ENCODE peak calls at places on chromosomes 6 and 20, in eight cellular contexts. One of them, this sample, is unnamed.

GRCh38 chr6:131191590-131191989 is 56.3 kb downstream of the AKAP7 start:
- DNase-seq in hepatocyte: no peak
- DNase-seq in endothelial cell: no peak
- DNase-seq in H9: no peak
- DNase-seq in mucosa of descending colon: no peak
- DNase-seq in pancreas: no peak
- DNase-seq in endodermal cell: no peak
- DNase-seq in right lobe of liver: no peak
- DNase-seq in this sample: no peak

GRCh38 chr20:41170386-41171105 is 33.2 kb downstream of the PLCG1 start:
- DNase-seq in hepatocyte: no peak
- DNase-seq in endothelial cell: no peak
- DNase-seq in H9: no peak
- DNase-seq in mucosa of descending colon: no peak
- DNase-seq in pancreas: no peak
- DNase-seq in endodermal cell: peak
- DNase-seq in right lobe of liver: peak
- DNase-seq in this sample: no peak

GRCh38 chr6:6713660-6714446 is 125.3 kb downstream of the LY86 start:
- DNase-seq in hepatocyte: no peak
- DNase-seq in endothelial cell: no peak
- DNase-seq in H9: no peak
- DNase-seq in mucosa of descending colon: no peak
- DNase-seq in pancreas: no peak
- DNase-seq in endodermal cell: no peak
- DNase-seq in right lobe of liver: no peak
- DNase-seq in this sample: no peak

GRCh38 chr20:32589769-32590168 is 4.6 kb upstream of the NOL4L start:
- DNase-seq in hepatocyte: no peak
- DNase-seq in endothelial cell: no peak
- DNase-seq in H9: no peak
- DNase-seq in mucosa of descending colon: no peak
- DNase-seq in pancreas: no peak
- DNase-seq in endodermal cell: no peak
- DNase-seq in right lobe of liver: no peak
- DNase-seq in this sample: no peak

GRCh38 chr20:63387393-63387792 is 26.2 kb upstream of the CHRNA4 start:
- DNase-seq in hepatocyte: no peak
- DNase-seq in endothelial cell: no peak
- DNase-seq in H9: no peak
- DNase-seq in mucosa of descending colon: no peak
- DNase-seq in pancreas: no peak
- DNase-seq in endodermal cell: no peak
- DNase-seq in right lobe of liver: no peak
- DNase-seq in this sample: no peak

GRCh38 chr6:105744815-105745214 is 341.3 kb upstream of the PRDM1 start:
- DNase-seq in hepatocyte: no peak
- DNase-seq in endothelial cell: no peak
- DNase-seq in H9: no peak
- DNase-seq in mucosa of descending colon: no peak
- DNase-seq in pancreas: no peak
- DNase-seq in endodermal cell: no peak
- DNase-seq in right lobe of liver: no peak
- DNase-seq in this sample: no peak

GRCh38 chr6:157376706-157377230 is 4.2 kb upstream of the ZDHHC14 start:
- DNase-seq in hepatocyte: no peak
- DNase-seq in endothelial cell: no peak
- DNase-seq in H9: no peak
- DNase-seq in mucosa of descending colon: no peak
- DNase-seq in pancreas: no peak
- DNase-seq in endodermal cell: no peak
- DNase-seq in right lobe of liver: no peak
- DNase-seq in this sample: no peak

GRCh38 chr6:170344631-170345576 is 38.3 kb downstream of the FAM120B start:
- DNase-seq in hepatocyte: no peak
- DNase-seq in endothelial cell: peak
- DNase-seq in H9: no peak
- DNase-seq in mucosa of descending colon: no peak
- DNase-seq in pancreas: no peak
- DNase-seq in endodermal cell: peak
- DNase-seq in right lobe of liver: no peak
- DNase-seq in this sample: peak

GRCh38 chr20:58745391-58745790 is 52.8 kb downstream of the NPEPL1 start:
- DNase-seq in hepatocyte: no peak
- DNase-seq in endothelial cell: no peak
- DNase-seq in H9: no peak
- DNase-seq in mucosa of descending colon: no peak
- DNase-seq in pancreas: no peak
- DNase-seq in endodermal cell: no peak
- DNase-seq in right lobe of liver: no peak
- DNase-seq in this sample: no peak

GRCh38 chr6:355809-356208 is 35.7 kb upstream of the IRF4 start:
- DNase-seq in hepatocyte: no peak
- DNase-seq in endothelial cell: no peak
- DNase-seq in H9: no peak
- DNase-seq in mucosa of descending colon: no peak
- DNase-seq in pancreas: no peak
- DNase-seq in endodermal cell: no peak
- DNase-seq in right lobe of liver: peak
- DNase-seq in this sample: no peak

DNA sequence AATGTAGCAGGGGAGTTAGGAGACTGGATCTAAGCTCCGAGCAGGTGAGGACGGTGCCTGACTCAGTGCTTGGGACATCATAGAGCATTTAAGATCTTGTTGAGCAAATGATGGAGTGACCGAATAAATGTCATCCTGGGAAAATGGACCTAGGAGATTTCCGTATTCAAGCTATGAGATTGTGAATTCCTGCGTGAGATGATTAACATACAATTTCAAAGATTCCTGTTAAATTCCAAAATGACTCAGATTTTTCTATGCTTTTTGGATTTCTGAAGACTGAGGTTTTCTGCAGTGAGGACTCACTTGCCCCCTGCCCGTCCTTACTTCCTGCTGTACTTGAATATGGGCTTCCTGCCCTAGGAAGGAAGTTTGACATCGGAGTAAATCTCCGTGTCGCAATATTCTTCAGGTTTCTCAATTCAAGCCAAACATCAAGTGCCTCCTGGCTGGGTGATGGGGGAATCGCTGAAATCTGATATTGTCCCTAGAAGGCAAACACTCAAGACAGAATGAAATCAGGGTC is 5.2 kb downstream of the SYTL3 start:
- DNase-seq in hepatocyte: no peak
- DNase-seq in endothelial cell: no peak
- DNase-seq in H9: no peak
- DNase-seq in mucosa of descending colon: no peak
- DNase-seq in pancreas: no peak
- DNase-seq in endodermal cell: peak
- DNase-seq in right lobe of liver: peak
- DNase-seq in this sample: no peak
- TF ChIP-seq CTCF in hepatocyte: no peak
- TF ChIP-seq CTCF in endothelial cell: no peak
- TF ChIP-seq CTCF in H9: no peak
- TF ChIP-seq CTCF in mucosa of descending colon: no peak
- TF ChIP-seq CTCF in pancreas: no peak
- TF ChIP-seq CTCF in endodermal cell: no peak
- TF ChIP-seq CTCF in right lobe of liver: no peak
- TF ChIP-seq CTCF in this sample: no peak

GRCh38 chr6:168616807-168617756 is 176.1 kb downstream of the SMOC2 start:
- DNase-seq in hepatocyte: peak
- DNase-seq in endothelial cell: no peak
- DNase-seq in H9: peak
- DNase-seq in mucosa of descending colon: no peak
- DNase-seq in pancreas: no peak
- DNase-seq in endodermal cell: no peak
- DNase-seq in right lobe of liver: no peak
- DNase-seq in this sample: no peak
- TF ChIP-seq CTCF in hepatocyte: peak
- TF ChIP-seq CTCF in endothelial cell: no peak
- TF ChIP-seq CTCF in H9: peak
- TF ChIP-seq CTCF in mucosa of descending colon: no peak
- TF ChIP-seq CTCF in pancreas: no peak
- TF ChIP-seq CTCF in endodermal cell: peak
- TF ChIP-seq CTCF in right lobe of liver: no peak
- TF ChIP-seq CTCF in this sample: peak

GRCh38 chr6:135087403-135087802 is 32.8 kb upstream of the HBS1L start:
- DNase-seq in hepatocyte: no peak
- DNase-seq in endothelial cell: peak
- DNase-seq in H9: peak
- DNase-seq in mucosa of descending colon: no peak
- DNase-seq in pancreas: no peak
- DNase-seq in endodermal cell: no peak
- DNase-seq in right lobe of liver: no peak
- DNase-seq in this sample: no peak
- TF ChIP-seq CTCF in hepatocyte: no peak
- TF ChIP-seq CTCF in endothelial cell: no peak
- TF ChIP-seq CTCF in H9: peak
- TF ChIP-seq CTCF in mucosa of descending colon: no peak
- TF ChIP-seq CTCF in pancreas: no peak
- TF ChIP-seq CTCF in endodermal cell: peak
- TF ChIP-seq CTCF in right lobe of liver: no peak
- TF ChIP-seq CTCF in this sample: no peak

GRCh38 chr20:1945660-1946059 is 48.2 kb downstream of the PDYN start:
- DNase-seq in hepatocyte: no peak
- DNase-seq in endothelial cell: no peak
- DNase-seq in H9: no peak
- DNase-seq in mucosa of descending colon: no peak
- DNase-seq in pancreas: no peak
- DNase-seq in endodermal cell: no peak
- DNase-seq in right lobe of liver: peak
- DNase-seq in this sample: no peak

GRCh38 chr20:1945134-1945618 is 48.7 kb downstream of the PDYN start:
- DNase-seq in hepatocyte: peak
- DNase-seq in endothelial cell: no peak
- DNase-seq in H9: no peak
- DNase-seq in mucosa of descending colon: no peak
- DNase-seq in pancreas: peak
- DNase-seq in endodermal cell: no peak
- DNase-seq in right lobe of liver: peak
- DNase-seq in this sample: no peak

GRCh38 chr20:1942486-1943266 is 47.5 kb downstream of the SIRPA start:
- DNase-seq in hepatocyte: no peak
- DNase-seq in endothelial cell: no peak
- DNase-seq in H9: no peak
- DNase-seq in mucosa of descending colon: no peak
- DNase-seq in pancreas: no peak
- DNase-seq in endodermal cell: no peak
- DNase-seq in right lobe of liver: peak
- DNase-seq in this sample: no peak

GRCh38 chr20:1943267-1944002 is 48.2 kb downstream of the SIRPA start:
- DNase-seq in hepatocyte: peak
- DNase-seq in endothelial cell: no peak
- DNase-seq in H9: no peak
- DNase-seq in mucosa of descending colon: no peak
- DNase-seq in pancreas: no peak
- DNase-seq in endodermal cell: no peak
- DNase-seq in right lobe of liver: peak
- DNase-seq in this sample: no peak

GRCh38 chr20:1944345-1945099 is 49.3 kb downstream of the SIRPA start:
- DNase-seq in hepatocyte: no peak
- DNase-seq in endothelial cell: no peak
- DNase-seq in H9: no peak
- DNase-seq in mucosa of descending colon: no peak
- DNase-seq in pancreas: no peak
- DNase-seq in endodermal cell: no peak
- DNase-seq in right lobe of liver: peak
- DNase-seq in this sample: no peak
- TF ChIP-seq CTCF in hepatocyte: no peak
- TF ChIP-seq CTCF in endothelial cell: no peak
- TF ChIP-seq CTCF in H9: peak
- TF ChIP-seq CTCF in mucosa of descending colon: no peak
- TF ChIP-seq CTCF in pancreas: no peak
- TF ChIP-seq CTCF in endodermal cell: peak
- TF ChIP-seq CTCF in right lobe of liver: no peak
- TF ChIP-seq CTCF in this sample: no peak

GRCh38 chr6:52285174-52286068 is 879 bp upstream of the MCM3 start:
- DNase-seq in hepatocyte: no peak
- DNase-seq in endothelial cell: no peak
- DNase-seq in H9: no peak
- DNase-seq in mucosa of descending colon: no peak
- DNase-seq in pancreas: no peak
- DNase-seq in endodermal cell: no peak
- DNase-seq in right lobe of liver: no peak
- DNase-seq in this sample: no peak
- TF ChIP-seq CTCF in hepatocyte: peak
- TF ChIP-seq CTCF in endothelial cell: no peak
- TF ChIP-seq CTCF in H9: peak
- TF ChIP-seq CTCF in mucosa of descending colon: no peak
- TF ChIP-seq CTCF in pancreas: no peak
- TF ChIP-seq CTCF in endodermal cell: no peak
- TF ChIP-seq CTCF in right lobe of liver: no peak
- TF ChIP-seq CTCF in this sample: peak

GRCh38 chr6:33080127-33081089 is 4.6 kb downstream of the HLA-DPB1 start:
- DNase-seq in hepatocyte: peak
- DNase-seq in endothelial cell: peak
- DNase-seq in H9: peak
- DNase-seq in mucosa of descending colon: peak
- DNase-seq in pancreas: peak
- DNase-seq in endodermal cell: peak
- DNase-seq in right lobe of liver: peak
- DNase-seq in this sample: peak
- TF ChIP-seq CTCF in hepatocyte: no peak
- TF ChIP-seq CTCF in endothelial cell: no peak
- TF ChIP-seq CTCF in H9: no peak
- TF ChIP-seq CTCF in mucosa of descending colon: no peak
- TF ChIP-seq CTCF in pancreas: no peak
- TF ChIP-seq CTCF in endodermal cell: no peak
- TF ChIP-seq CTCF in right lobe of liver: no peak
- TF ChIP-seq CTCF in this sample: no peak

This sample was measured in neural crest cell.